ENCODE peak calls at places on chromosomes 5 and 9, in ten cellular contexts. One of them, this sample, is unnamed.

GRCh38 chr5:72478276-72478675 is 28.9 kb downstream of the ZNF366 start:
- DNase-seq in AG08395: no peak
- DNase-seq in hepatic stellate cell: no peak
- DNase-seq in GM12865: no peak
- DNase-seq in omental fat pad: no peak
- DNase-seq in activated naive CD8-positive, alpha-beta T cell treated with anti-CD3 and anti-CD28 coated beads for 36 hours: no peak
- DNase-seq in frontal cortex: no peak
- DNase-seq in ELF-1: no peak
- DNase-seq in NCI-H82: no peak
- DNase-seq in GM23248: peak; percentile 24
- DNase-seq in this sample: no peak

GRCh38 chr9:33244150-33244784 is 4.3 kb downstream of the SPINK4 start:
- DNase-seq in frontal cortex: no peak
- DNase-seq in GM12865: no peak
- DNase-seq in AG08395: no peak
- DNase-seq in GM23248: no peak
- DNase-seq in omental fat pad: no peak
- DNase-seq in ELF-1: no peak
- DNase-seq in NCI-H82: no peak
- DNase-seq in hepatic stellate cell: no peak
- DNase-seq in activated naive CD8-positive, alpha-beta T cell treated with anti-CD3 and anti-CD28 coated beads for 36 hours: no peak
- DNase-seq in this sample: no peak

GRCh38 chr9:33868430-33869000 is 51.6 kb downstream of the UBE2R2 start:
- DNase-seq in activated naive CD8-positive, alpha-beta T cell treated with anti-CD3 and anti-CD28 coated beads for 36 hours: no peak
- DNase-seq in GM12865: no peak
- DNase-seq in ELF-1: no peak
- DNase-seq in hepatic stellate cell: no peak
- DNase-seq in omental fat pad: no peak
- DNase-seq in GM23248: peak; percentile 79
- DNase-seq in NCI-H82: no peak
- DNase-seq in AG08395: peak; percentile 40
- DNase-seq in frontal cortex: no peak
- DNase-seq in this sample: no peak

GRCh38 chr9:114849450-114849849 is 43.6 kb upstream of the TNFSF15 start:
- DNase-seq in omental fat pad: no peak
- DNase-seq in GM12865: no peak
- DNase-seq in hepatic stellate cell: no peak
- DNase-seq in GM23248: peak; percentile 39
- DNase-seq in frontal cortex: no peak
- DNase-seq in AG08395: peak; percentile 38
- DNase-seq in ELF-1: no peak
- DNase-seq in activated naive CD8-positive, alpha-beta T cell treated with anti-CD3 and anti-CD28 coated beads for 36 hours: no peak
- DNase-seq in NCI-H82: no peak
- DNase-seq in this sample: no peak

GRCh38 chr5:14265574-14265973 is 122.4 kb downstream of the TRIO start:
- DNase-seq in frontal cortex: no peak
- DNase-seq in activated naive CD8-positive, alpha-beta T cell treated with anti-CD3 and anti-CD28 coated beads for 36 hours: no peak
- DNase-seq in GM12865: no peak
- DNase-seq in AG08395: peak; percentile 83
- DNase-seq in hepatic stellate cell: peak; percentile 76
- DNase-seq in ELF-1: no peak
- DNase-seq in omental fat pad: no peak
- DNase-seq in NCI-H82: peak; percentile 25
- DNase-seq in GM23248: peak; percentile 92
- DNase-seq in this sample: peak; percentile 77

GRCh38 chr5:146947181-146947941 is 68.8 kb upstream of the PPP2R2B start:
- DNase-seq in frontal cortex: no peak
- DNase-seq in omental fat pad: no peak
- DNase-seq in AG08395: no peak
- DNase-seq in ELF-1: peak; percentile 16
- DNase-seq in GM12865: peak; percentile 13
- DNase-seq in GM23248: peak; percentile 27
- DNase-seq in NCI-H82: peak; percentile 62
- DNase-seq in hepatic stellate cell: no peak
- DNase-seq in activated naive CD8-positive, alpha-beta T cell treated with anti-CD3 and anti-CD28 coated beads for 36 hours: peak; percentile 2
- DNase-seq in this sample: no peak

GRCh38 chr5:143701476-143701875 is 110.5 kb upstream of the HMHB1 start:
- DNase-seq in frontal cortex: no peak
- DNase-seq in NCI-H82: no peak
- DNase-seq in activated naive CD8-positive, alpha-beta T cell treated with anti-CD3 and anti-CD28 coated beads for 36 hours: no peak
- DNase-seq in omental fat pad: no peak
- DNase-seq in GM23248: no peak
- DNase-seq in AG08395: no peak
- DNase-seq in hepatic stellate cell: no peak
- DNase-seq in ELF-1: no peak
- DNase-seq in GM12865: no peak
- DNase-seq in this sample: no peak

GRCh38 chr5:68962632-68963484 is 131.0 kb upstream of the SLC30A5 start:
- DNase-seq in omental fat pad: peak; percentile 34
- DNase-seq in GM12865: peak; percentile 32
- DNase-seq in activated naive CD8-positive, alpha-beta T cell treated with anti-CD3 and anti-CD28 coated beads for 36 hours: peak; percentile 4
- DNase-seq in GM23248: peak; percentile 79
- DNase-seq in frontal cortex: peak; percentile 58
- DNase-seq in NCI-H82: peak; percentile 73
- DNase-seq in AG08395: peak; percentile 80
- DNase-seq in ELF-1: peak; percentile 75
- DNase-seq in hepatic stellate cell: peak; percentile 63
- DNase-seq in this sample: peak; percentile 42

GRCh38 chr5:179895861-179896260 is 11.8 kb downstream of the TBC1D9B start:
- DNase-seq in AG08395: no peak
- DNase-seq in hepatic stellate cell: no peak
- DNase-seq in omental fat pad: no peak
- DNase-seq in frontal cortex: no peak
- DNase-seq in NCI-H82: no peak
- DNase-seq in GM12865: no peak
- DNase-seq in GM23248: no peak
- DNase-seq in activated naive CD8-positive, alpha-beta T cell treated with anti-CD3 and anti-CD28 coated beads for 36 hours: no peak
- DNase-seq in ELF-1: no peak
- DNase-seq in this sample: no peak

GRCh38 chr5:151104795-151105194 is 24.0 kb upstream of the TNIP1 start:
- DNase-seq in GM12865: no peak
- DNase-seq in GM23248: peak; percentile 86
- DNase-seq in NCI-H82: no peak
- DNase-seq in ELF-1: no peak
- DNase-seq in hepatic stellate cell: no peak
- DNase-seq in AG08395: peak; percentile 77
- DNase-seq in activated naive CD8-positive, alpha-beta T cell treated with anti-CD3 and anti-CD28 coated beads for 36 hours: no peak
- DNase-seq in omental fat pad: no peak
- DNase-seq in frontal cortex: no peak
- DNase-seq in this sample: no peak

GRCh38 chr5:125244531-125244930 is 498.1 kb upstream of the ZNF608 start:
- DNase-seq in hepatic stellate cell: no peak
- DNase-seq in GM23248: no peak
- DNase-seq in GM12865: no peak
- DNase-seq in ELF-1: no peak
- DNase-seq in activated naive CD8-positive, alpha-beta T cell treated with anti-CD3 and anti-CD28 coated beads for 36 hours: no peak
- DNase-seq in omental fat pad: no peak
- DNase-seq in NCI-H82: no peak
- DNase-seq in frontal cortex: no peak
- DNase-seq in AG08395: no peak
- DNase-seq in this sample: no peak

GRCh38 chr9:106438928-106439327 is 424.0 kb upstream of the ZNF462 start:
- DNase-seq in frontal cortex: no peak
- DNase-seq in activated naive CD8-positive, alpha-beta T cell treated with anti-CD3 and anti-CD28 coated beads for 36 hours: no peak
- DNase-seq in GM23248: no peak
- DNase-seq in hepatic stellate cell: no peak
- DNase-seq in GM12865: no peak
- DNase-seq in omental fat pad: no peak
- DNase-seq in AG08395: peak; percentile 10
- DNase-seq in NCI-H82: no peak
- DNase-seq in ELF-1: no peak
- DNase-seq in this sample: no peak

GRCh38 chr9:94903961-94904421 is 177.5 kb downstream of the AOPEP start:
- DNase-seq in GM23248: peak; percentile 91
- DNase-seq in hepatic stellate cell: peak; percentile 55
- DNase-seq in activated naive CD8-positive, alpha-beta T cell treated with anti-CD3 and anti-CD28 coated beads for 36 hours: no peak
- DNase-seq in NCI-H82: no peak
- DNase-seq in frontal cortex: no peak
- DNase-seq in ELF-1: no peak
- DNase-seq in omental fat pad: no peak
- DNase-seq in GM12865: no peak
- DNase-seq in AG08395: peak; percentile 74
- DNase-seq in this sample: no peak

GRCh38 chr9:18746631-18747030 is 272.7 kb downstream of the ADAMTSL1 start:
- DNase-seq in activated naive CD8-positive, alpha-beta T cell treated with anti-CD3 and anti-CD28 coated beads for 36 hours: no peak
- DNase-seq in GM12865: no peak
- DNase-seq in AG08395: no peak
- DNase-seq in NCI-H82: no peak
- DNase-seq in ELF-1: no peak
- DNase-seq in frontal cortex: no peak
- DNase-seq in hepatic stellate cell: no peak
- DNase-seq in GM23248: no peak
- DNase-seq in omental fat pad: no peak
- DNase-seq in this sample: no peak

GRCh38 chr9:136886610-136887597 is 588 bp downstream of the TRAF2 start:
- DNase-seq in AG08395: peak; percentile 77
- DNase-seq in activated naive CD8-positive, alpha-beta T cell treated with anti-CD3 and anti-CD28 coated beads for 36 hours: peak; percentile 55
- DNase-seq in GM12865: peak; percentile 41
- DNase-seq in NCI-H82: peak; percentile 48
- DNase-seq in omental fat pad: no peak
- DNase-seq in GM23248: peak; percentile 66
- DNase-seq in frontal cortex: peak; percentile 91
- DNase-seq in ELF-1: peak; percentile 54
- DNase-seq in hepatic stellate cell: peak; percentile 90
- DNase-seq in this sample: no peak

GRCh38 chr5:3709058-3709723 is 113.6 kb downstream of the IRX1 start:
- DNase-seq in NCI-H82: no peak
- DNase-seq in omental fat pad: no peak
- DNase-seq in activated naive CD8-positive, alpha-beta T cell treated with anti-CD3 and anti-CD28 coated beads for 36 hours: no peak
- DNase-seq in frontal cortex: no peak
- DNase-seq in ELF-1: peak; percentile 30
- DNase-seq in GM23248: no peak
- DNase-seq in GM12865: no peak
- DNase-seq in hepatic stellate cell: no peak
- DNase-seq in AG08395: no peak
- DNase-seq in this sample: no peak

GRCh38 chr9:82757921-82758320 is 305.0 kb downstream of the RASEF start:
- DNase-seq in AG08395: no peak
- DNase-seq in hepatic stellate cell: no peak
- DNase-seq in GM12865: no peak
- DNase-seq in GM23248: no peak
- DNase-seq in omental fat pad: no peak
- DNase-seq in ELF-1: no peak
- DNase-seq in NCI-H82: no peak
- DNase-seq in frontal cortex: no peak
- DNase-seq in activated naive CD8-positive, alpha-beta T cell treated with anti-CD3 and anti-CD28 coated beads for 36 hours: no peak
- DNase-seq in this sample: no peak

GRCh38 chr9:91954841-91955471 is 4.9 kb upstream of the ROR2 start:
- DNase-seq in GM23248: peak; percentile 87
- DNase-seq in hepatic stellate cell: peak; percentile 66
- DNase-seq in AG08395: peak; percentile 73
- DNase-seq in NCI-H82: peak; percentile 66
- DNase-seq in omental fat pad: peak; percentile 46
- DNase-seq in GM12865: peak; percentile 45
- DNase-seq in frontal cortex: no peak
- DNase-seq in ELF-1: peak; percentile 72
- DNase-seq in activated naive CD8-positive, alpha-beta T cell treated with anti-CD3 and anti-CD28 coated beads for 36 hours: peak; percentile 10
- DNase-seq in this sample: peak; percentile 69

GRCh38 chr5:84384604-84385575 is at the start of gene EDIL3:
- DNase-seq in GM23248: peak; percentile 56
- DNase-seq in activated naive CD8-positive, alpha-beta T cell treated with anti-CD3 and anti-CD28 coated beads for 36 hours: peak; percentile 2
- DNase-seq in hepatic stellate cell: no peak
- DNase-seq in NCI-H82: peak; percentile 77
- DNase-seq in AG08395: no peak
- DNase-seq in frontal cortex: peak; percentile 29
- DNase-seq in GM12865: no peak
- DNase-seq in ELF-1: peak; percentile 27
- DNase-seq in omental fat pad: no peak
- DNase-seq in this sample: peak; percentile 82

GRCh38 chr5:63094730-63095129 is 516.1 kb downstream of the LRRC70 start:
- DNase-seq in frontal cortex: no peak
- DNase-seq in activated naive CD8-positive, alpha-beta T cell treated with anti-CD3 and anti-CD28 coated beads for 36 hours: no peak
- DNase-seq in GM12865: no peak
- DNase-seq in AG08395: no peak
- DNase-seq in ELF-1: no peak
- DNase-seq in omental fat pad: no peak
- DNase-seq in GM23248: no peak
- DNase-seq in hepatic stellate cell: no peak
- DNase-seq in NCI-H82: no peak
- DNase-seq in this sample: no peak

GRCh38 chr5:153960269-153961215 is 78.2 kb downstream of the FAM114A2 start:
- DNase-seq in activated naive CD8-positive, alpha-beta T cell treated with anti-CD3 and anti-CD28 coated beads for 36 hours: peak; percentile 14
- DNase-seq in omental fat pad: no peak
- DNase-seq in hepatic stellate cell: no peak
- DNase-seq in ELF-1: peak; percentile 86
- DNase-seq in NCI-H82: no peak
- DNase-seq in frontal cortex: no peak
- DNase-seq in GM23248: peak; percentile 24
- DNase-seq in GM12865: no peak
- DNase-seq in AG08395: no peak
- DNase-seq in this sample: no peak

GRCh38 chr5:132491368-132492364 is 1.1 kb upstream of the IRF1 start:
- DNase-seq in hepatic stellate cell: no peak
- DNase-seq in AG08395: no peak
- DNase-seq in NCI-H82: no peak
- DNase-seq in ELF-1: peak; percentile 43
- DNase-seq in activated naive CD8-positive, alpha-beta T cell treated with anti-CD3 and anti-CD28 coated beads for 36 hours: no peak
- DNase-seq in omental fat pad: no peak
- DNase-seq in GM23248: no peak
- DNase-seq in frontal cortex: no peak
- DNase-seq in GM12865: peak; percentile 52
- DNase-seq in this sample: peak; percentile 50

GRCh38 chr5:139443766-139444473 is 4.6 kb upstream of the DNAJC18 start:
- DNase-seq in frontal cortex: no peak
- DNase-seq in activated naive CD8-positive, alpha-beta T cell treated with anti-CD3 and anti-CD28 coated beads for 36 hours: no peak
- DNase-seq in ELF-1: no peak
- DNase-seq in hepatic stellate cell: peak; percentile 71
- DNase-seq in NCI-H82: peak; percentile 34
- DNase-seq in AG08395: peak; percentile 77
- DNase-seq in omental fat pad: no peak
- DNase-seq in GM23248: peak; percentile 86
- DNase-seq in GM12865: no peak
- DNase-seq in this sample: peak; percentile 62